ENCODE peak calls at places on chromosomes 11 and 22, in five cellular contexts. K is SK-N-SH, L is HepG2, J is brain microvascular endothelial cell, B is pancreas. Y is an unnamed sample.

GRCh38 chr11:96782632-96783031 is 392.8 kb downstream of the JRKL start:
- DNase-seq in L (no peak), K (no peak), B (no peak), J (no peak), Y (no peak)

GRCh38 chr11:102322560-102322959 is 5.3 kb downstream of the BIRC3 start:
- DNase-seq in L (no peak), J (no peak), B (no peak), K (no peak), Y (no peak)

GRCh38 chr11:76769645-76770586 is 13.2 kb upstream of the TSKU start:
- DNase-seq in L (peak; percentile 81), B (peak; percentile 74), J (peak; percentile 34), K (no peak), Y (no peak)

GRCh38 chr11:34160791-34161190 is 55.4 kb downstream of the NAT10 start:
- DNase-seq in L (no peak), J (no peak), K (peak; percentile 76), B (no peak), Y (no peak)

GRCh38 chr11:44305643-44306468 is 4.1 kb downstream of the ALX4 start:
- DNase-seq in L (no peak), K (peak; percentile 62), B (no peak), J (peak; percentile 9), Y (peak; percentile 89)

GRCh38 chr11:100863080-100863581 is 176.0 kb downstream of the ARHGAP42 start:
- DNase-seq in B (no peak), L (no peak), J (peak; percentile 85), K (no peak), Y (no peak)

GRCh38 chr22:27125539-27125938 is 468.2 kb downstream of the MIAT start:
- DNase-seq in B (no peak), J (no peak), K (no peak), L (no peak), Y (no peak)

GRCh38 chr11:19996591-19996990 is 163.7 kb downstream of the DBX1 start:
- DNase-seq in L (no peak), K (peak; percentile 22), B (no peak), J (no peak), Y (no peak)

GRCh38 chr11:83608571-83608970 is 322.4 kb upstream of the CCDC90B start:
- DNase-seq in J (no peak), K (peak; percentile 17), B (no peak), L (no peak), Y (no peak)

GRCh38 chr11:79173615-79174014 is 267.2 kb downstream of the TENM4 start:
- DNase-seq in J (peak; percentile 48), K (no peak), B (no peak), L (no peak), Y (no peak)

GRCh38 chr22:24324137-24324536 is 53.5 kb downstream of the SPECC1L start:
- DNase-seq in L (no peak), K (no peak), J (no peak), B (no peak), Y (no peak)

GRCh38 chr11:72038491-72038890 is 39.8 kb downstream of the IL18BP start:
- DNase-seq in K (peak; percentile 52), L (no peak), J (peak; percentile 18), B (no peak), Y (no peak)

GRCh38 chr11:65069217-65069616 is 10.9 kb upstream of the NAALADL1 start:
- DNase-seq in L (peak; percentile 63), B (no peak), J (no peak), K (no peak), Y (no peak)

GRCh38 chr11:64885367-64886286 is 7.2 kb upstream of the EHD1 start:
- DNase-seq in K (no peak), L (peak; percentile 82), J (peak; percentile 89), B (no peak), Y (no peak)

GRCh38 chr22:46748948-46749681 is 11.1 kb upstream of the CERK start:
- DNase-seq in K (no peak), J (no peak), B (no peak), L (no peak), Y (no peak)

GRCh38 chr22:19844423-19845368 is 10.0 kb downstream of the GNB1L start:
- DNase-seq in B (no peak), L (no peak), J (peak; percentile 33), K (peak; percentile 80), Y (peak; percentile 53)
- H3K4me3 ChIP-seq in B (no peak overlapping the region), L (no peak overlapping the region), J (no peak overlapping the region), K (no peak overlapping the region), Y (no peak overlapping the region)

DNA sequence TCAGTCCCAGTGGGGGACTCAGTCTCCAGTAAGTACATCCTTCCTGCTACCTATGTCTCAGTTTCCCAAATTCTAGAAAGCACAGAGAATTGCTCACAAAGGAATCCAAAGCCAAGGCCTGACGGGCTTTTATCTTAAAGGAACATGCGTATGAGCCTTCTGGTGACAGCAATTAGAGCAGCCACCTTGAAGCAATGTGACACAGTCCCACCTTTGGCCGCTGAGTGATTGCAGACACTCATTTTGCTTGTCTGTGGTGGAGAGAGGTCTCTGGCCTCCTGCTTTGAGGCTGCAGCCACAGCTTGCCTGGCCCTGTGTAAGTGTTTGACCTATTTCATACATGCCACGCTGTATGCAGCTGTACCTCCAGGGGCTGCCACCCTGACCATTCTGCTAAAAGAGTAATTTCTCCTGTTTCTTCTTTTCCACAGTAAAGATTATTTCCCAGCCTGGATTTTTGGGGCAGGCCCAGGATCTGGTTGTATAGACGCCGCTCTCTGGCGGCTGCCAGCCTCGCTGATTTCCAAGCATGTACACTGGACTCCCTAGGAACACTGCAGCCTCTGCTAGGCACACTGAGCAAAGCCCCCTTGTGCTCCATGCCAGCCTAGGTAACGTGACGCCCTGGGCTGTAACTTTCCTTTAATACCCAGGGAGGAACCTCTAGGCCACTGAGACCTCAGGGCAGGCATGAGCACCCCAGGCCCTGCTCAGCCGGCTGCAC is 1.1 kb upstream of the TMA7B start:
- DNase-seq in L (no peak), J (no peak), B (no peak), K (no peak), Y (no peak)
- H3K36me3 ChIP-seq in L (no peaks in the 10 kb centered on the region), J (no peaks in the 10 kb centered on the region), B (no peaks in the 10 kb centered on the region), K (no peaks in the 10 kb centered on the region), Y (no peaks in the 10 kb centered on the region)

GRCh38 chr11:27721505-27722116 is 21.4 kb upstream of the BDNF start:
- DNase-seq in J (no peak), B (no peak), K (no peak), L (no peak), Y (no peak)

GRCh38 chr11:27722117-27722844 is 22.0 kb upstream of the BDNF start:
- DNase-seq in B (no peak), L (no peak), J (peak; percentile 45), K (peak; percentile 64), Y (peak; percentile 81)

GRCh38 chr11:27718853-27719574 is 18.8 kb upstream of the BDNF start:
- DNase-seq in K (peak; percentile 79), J (no peak), B (peak; percentile 23), L (no peak), Y (peak; percentile 80)

GRCh38 chr11:27719575-27719925 is 19.3 kb upstream of the BDNF start:
- DNase-seq in J (no peak), B (no peak), K (peak; percentile 52), L (no peak), Y (peak; percentile 70)

DNA sequence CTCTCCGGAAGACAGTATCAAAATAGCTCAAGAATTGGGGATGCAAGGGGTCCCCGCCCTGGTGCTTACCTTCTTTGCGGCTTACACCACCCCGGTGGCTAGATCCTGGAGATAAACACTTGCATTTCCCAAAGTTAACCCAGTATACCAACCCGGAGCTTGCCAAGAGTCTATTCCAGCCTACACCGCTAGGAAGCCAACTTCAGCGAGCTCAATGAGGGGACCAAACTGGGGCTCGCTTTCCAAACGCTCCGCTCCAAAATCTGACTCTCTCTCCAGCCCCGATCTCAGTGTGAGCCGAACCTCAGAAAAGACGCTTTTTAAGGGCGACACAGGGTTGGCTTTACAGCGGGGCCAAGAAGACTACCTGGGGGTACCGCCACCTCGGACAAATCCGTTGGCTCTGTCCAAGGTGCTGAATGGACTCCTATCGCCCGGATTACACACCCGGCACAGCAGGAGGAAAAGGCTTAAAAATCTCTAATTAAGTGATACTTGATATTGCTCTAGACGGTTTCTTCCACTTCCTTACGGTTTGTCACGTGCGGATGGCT is 20.1 kb upstream of the BDNF start:
- DNase-seq in B (peak; percentile 37), J (peak; percentile 42), L (no peak), K (peak; percentile 62), Y (peak; percentile 75)
- H3K4me3 ChIP-seq in B (no peak overlapping the region), J (no peak overlapping the region), L (no peak overlapping the region), K (peak overlapping the region; percentile 90), Y (peak overlapping the region; percentile 73)

GRCh38 chr22:50220603-50221409 is 20.0 kb downstream of the SELENOO start:
- DNase-seq in B (peak; percentile 50), J (no peak), K (no peak), L (no peak), Y (peak; percentile 56)

GRCh38 chr22:50218153-50218995 is 17.6 kb downstream of the SELENOO start:
- DNase-seq in J (no peak), L (no peak), K (no peak), B (peak; percentile 60), Y (peak; percentile 76)

GRCh38 chr22:50217543-50218152 is 16.8 kb downstream of the SELENOO start:
- DNase-seq in J (no peak), B (peak; percentile 49), L (no peak), K (no peak), Y (peak; percentile 63)

GRCh38 chr22:50219800-50220602 is 19.2 kb downstream of the SELENOO start:
- DNase-seq in L (no peak), B (no peak), J (no peak), K (no peak), Y (peak; percentile 59)

GRCh38 chr22:50218996-50219727 is 18.4 kb downstream of the SELENOO start:
- DNase-seq in L (peak; percentile 32), B (peak; percentile 96), J (peak; percentile 48), K (peak; percentile 87), Y (peak; percentile 96)
- H3K36me3 ChIP-seq in L (peaks cover 24% of the 10 kb centered on the region), B (no peaks in the 10 kb centered on the region), J (peaks cover 73% of the 10 kb centered on the region), K (peaks cover 11% of the 10 kb centered on the region), Y (peaks cover 13% of the 10 kb centered on the region)

Y was measured in H7.